ENCODE peak calls at places on chromosome 15, in four cellular contexts. One of them, this sample, is unnamed.

GRCh38 chr15:66701422-66702034 is 508 bp upstream of the SMAD6 start:
- DNase-seq in thoracic aorta: no peak
- DNase-seq in GM06990: peak; percentile 66
- DNase-seq in IMR-90: no peak
- DNase-seq in this sample: no peak

GRCh38 chr15:40049076-40049475 is 10.1 kb upstream of the SRP14 start:
- DNase-seq in GM06990: no peak
- DNase-seq in thoracic aorta: no peak
- DNase-seq in IMR-90: no peak
- DNase-seq in this sample: no peak

GRCh38 chr15:72801590-72802345 is 18.2 kb upstream of the ADPGK start:
- DNase-seq in GM06990: no peak
- DNase-seq in thoracic aorta: no peak
- DNase-seq in IMR-90: no peak
- DNase-seq in this sample: no peak

GRCh38 chr15:79673416-79674123 is 223.2 kb downstream of the MTHFS start:
- DNase-seq in thoracic aorta: no peak
- DNase-seq in GM06990: peak; percentile 68
- DNase-seq in IMR-90: peak; percentile 58
- DNase-seq in this sample: peak; percentile 80

GRCh38 chr15:68113273-68113672 is 59.2 kb downstream of the PIAS1 start:
- DNase-seq in GM06990: no peak
- DNase-seq in thoracic aorta: no peak
- DNase-seq in IMR-90: peak; percentile 34
- DNase-seq in this sample: peak; percentile 50

GRCh38 chr15:70713547-70714414 is 49.6 kb downstream of the UACA start:
- DNase-seq in GM06990: no peak
- DNase-seq in thoracic aorta: no peak
- DNase-seq in IMR-90: peak; percentile 34
- DNase-seq in this sample: peak; percentile 54

GRCh38 chr15:69017978-69018377 is 3.5 kb downstream of the NOX5 start:
- DNase-seq in GM06990: no peak
- DNase-seq in thoracic aorta: no peak
- DNase-seq in IMR-90: no peak
- DNase-seq in this sample: no peak

GRCh38 chr15:30953731-30954378 is 37.6 kb downstream of the MTMR10 start:
- DNase-seq in GM06990: no peak
- DNase-seq in IMR-90: peak; percentile 96
- DNase-seq in thoracic aorta: no peak
- DNase-seq in this sample: peak; percentile 93

GRCh38 chr15:94968133-94968532 is 736.8 kb downstream of the MCTP2 start:
- DNase-seq in thoracic aorta: no peak
- DNase-seq in GM06990: no peak
- DNase-seq in IMR-90: no peak
- DNase-seq in this sample: peak; percentile 56

GRCh38 chr15:40906947-40907802 is 12.9 kb downstream of the VPS18 start:
- DNase-seq in thoracic aorta: no peak
- DNase-seq in GM06990: no peak
- DNase-seq in IMR-90: peak; percentile 41
- DNase-seq in this sample: peak; percentile 24

GRCh38 chr15:83602021-83602420 is 51.9 kb upstream of the ADAMTSL3 start:
- DNase-seq in IMR-90: no peak
- DNase-seq in thoracic aorta: no peak
- DNase-seq in GM06990: no peak
- DNase-seq in this sample: no peak

GRCh38 chr15:49901867-49902775 is 216.9 kb downstream of the ATP8B4 start:
- DNase-seq in IMR-90: peak; percentile 65
- DNase-seq in GM06990: no peak
- DNase-seq in thoracic aorta: no peak
- DNase-seq in this sample: peak; percentile 80
- TF ChIP-seq CTCF in IMR-90: peak; percentile 66
- TF ChIP-seq CTCF in GM06990: no peak
- TF ChIP-seq CTCF in thoracic aorta: no peak
- TF ChIP-seq CTCF in this sample: peak; percentile 58

DNA sequence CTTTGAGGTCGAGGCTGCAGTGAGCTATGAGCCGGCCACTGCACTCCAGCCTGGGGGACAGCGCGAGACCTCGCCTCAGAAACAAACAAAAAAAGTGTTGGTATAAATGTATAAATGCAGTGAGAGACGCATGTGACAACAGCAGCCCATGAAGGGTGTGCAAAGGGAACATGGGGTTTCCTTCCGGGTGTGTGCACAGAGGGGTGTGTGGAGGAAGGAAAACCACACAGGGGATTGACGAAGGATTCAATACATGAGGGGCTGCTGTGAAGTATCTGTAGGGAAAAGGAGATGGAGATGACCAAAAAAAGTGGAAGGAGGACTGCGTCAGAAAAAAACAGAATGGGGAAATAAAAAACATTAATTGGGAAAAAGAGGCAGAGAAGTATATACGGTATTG is 1.1 kb downstream of the MTFMT start:
- DNase-seq in GM06990: peak; percentile 11
- DNase-seq in thoracic aorta: no peak
- DNase-seq in IMR-90: no peak
- DNase-seq in this sample: no peak
- H3K4me3 ChIP-seq in GM06990: peak overlapping the region; percentile 90
- H3K4me3 ChIP-seq in thoracic aorta: peak overlapping the region; percentile 98
- H3K4me3 ChIP-seq in IMR-90: peak overlapping the region; percentile 81
- H3K4me3 ChIP-seq in this sample: peak overlapping the region; percentile 86

DNA sequence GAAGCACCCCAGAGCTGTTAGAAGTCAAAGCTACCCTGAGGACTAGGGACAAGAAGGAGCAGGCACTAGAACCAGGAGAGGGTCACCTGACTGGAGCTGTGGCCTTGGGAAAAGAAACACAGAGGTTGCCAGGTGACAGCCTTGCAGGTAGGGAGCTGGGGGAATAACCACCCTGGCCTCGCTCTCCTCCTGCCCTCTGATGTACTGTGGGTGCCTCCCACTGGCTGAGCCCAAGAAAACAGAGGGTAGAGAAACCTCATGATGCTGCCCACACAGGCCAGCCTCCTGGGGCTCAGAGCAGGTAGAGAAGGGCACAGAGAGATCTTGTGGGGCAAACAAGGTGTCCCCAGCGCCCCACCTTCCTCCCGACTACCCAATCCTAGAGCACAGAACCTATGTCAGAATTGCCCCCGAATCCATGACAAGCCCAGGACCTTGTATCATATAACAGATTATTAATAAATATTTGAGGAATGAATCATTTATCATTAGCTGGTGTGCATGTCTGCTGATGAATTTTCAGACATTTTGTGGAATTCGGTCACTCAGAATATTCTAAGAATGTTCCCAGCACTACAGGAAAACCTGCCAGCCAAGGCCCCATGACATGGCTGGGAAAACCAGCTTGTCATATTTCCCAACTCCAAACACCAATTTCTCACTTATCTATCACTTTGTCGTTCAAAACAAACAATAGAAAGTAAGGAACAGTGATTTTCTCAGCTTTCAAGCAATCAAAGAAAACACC is 59.8 kb upstream of the MEX3B start:
- DNase-seq in thoracic aorta: no peak
- DNase-seq in GM06990: no peak
- DNase-seq in IMR-90: peak; percentile 78
- DNase-seq in this sample: peak; percentile 87
- TF ChIP-seq CTCF in thoracic aorta: no peak
- TF ChIP-seq CTCF in GM06990: no peak
- TF ChIP-seq CTCF in IMR-90: no peak
- TF ChIP-seq CTCF in this sample: peak; percentile 6

DNA sequence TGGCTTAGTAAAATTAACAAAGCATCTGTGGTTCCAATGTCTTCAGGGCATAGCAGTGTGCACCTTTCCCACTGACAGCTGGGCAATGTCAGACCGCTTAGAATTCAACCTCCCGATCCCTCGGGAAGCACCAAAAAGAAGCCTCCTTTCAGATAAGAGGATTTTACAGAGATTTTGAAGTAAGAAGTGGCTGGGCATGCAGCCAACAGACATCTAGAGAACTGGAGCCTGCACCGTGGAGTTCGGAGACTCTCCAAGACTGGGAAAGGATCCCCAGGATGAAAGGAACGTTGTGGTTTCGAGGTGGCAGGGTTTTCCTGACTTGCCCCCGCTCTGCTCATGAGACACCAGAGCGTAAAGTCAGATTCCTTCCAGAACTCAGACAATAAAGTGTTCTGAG is 5.3 kb downstream of the FAM174B start:
- DNase-seq in GM06990: no peak
- DNase-seq in thoracic aorta: no peak
- DNase-seq in IMR-90: no peak
- DNase-seq in this sample: peak; percentile 47
- H3K4me3 ChIP-seq in GM06990: no peak overlapping the region
- H3K4me3 ChIP-seq in thoracic aorta: no peak overlapping the region
- H3K4me3 ChIP-seq in IMR-90: no peak overlapping the region
- H3K4me3 ChIP-seq in this sample: no peak overlapping the region

DNA sequence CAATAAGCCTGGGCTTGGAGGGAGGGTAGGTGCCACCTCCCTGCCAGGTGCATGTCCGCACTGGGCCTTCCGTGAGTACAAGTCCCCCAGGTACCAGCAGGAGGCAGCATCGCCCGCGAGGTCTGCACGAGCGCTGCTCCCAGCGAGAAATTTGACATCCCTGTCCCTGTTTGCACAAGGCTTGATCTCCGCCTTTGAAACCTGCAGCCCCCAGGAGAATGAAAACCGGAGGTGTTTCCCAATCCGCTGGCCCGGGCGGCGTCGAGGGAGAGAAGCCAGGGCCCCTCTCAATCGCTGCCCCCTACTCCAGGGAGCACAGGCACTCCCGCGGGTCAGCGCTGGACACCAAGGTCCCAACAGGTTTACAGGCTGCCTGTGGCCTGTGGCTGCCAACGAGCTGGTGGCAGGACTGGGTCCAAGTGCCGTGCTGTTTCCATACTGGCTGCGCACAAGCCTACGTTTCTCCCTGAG is 961 bp downstream of the HAPLN3 start:
- DNase-seq in IMR-90: no peak
- DNase-seq in GM06990: peak; percentile 58
- DNase-seq in thoracic aorta: no peak
- DNase-seq in this sample: peak; percentile 59
- TF ChIP-seq CTCF in IMR-90: peak; percentile 39
- TF ChIP-seq CTCF in GM06990: peak; percentile 87
- TF ChIP-seq CTCF in thoracic aorta: peak; percentile 69
- TF ChIP-seq CTCF in this sample: peak; percentile 81

GRCh38 chr15:85168642-85169173 is 187.1 kb downstream of the PDE8A start:
- DNase-seq in IMR-90: peak; percentile 8
- DNase-seq in thoracic aorta: no peak
- DNase-seq in GM06990: peak; percentile 41
- DNase-seq in this sample: peak; percentile 50
- H3K4me3 ChIP-seq in IMR-90: peak overlapping the region; percentile 14
- H3K4me3 ChIP-seq in thoracic aorta: peak overlapping the region; percentile 36
- H3K4me3 ChIP-seq in GM06990: peak overlapping the region; percentile 32
- H3K4me3 ChIP-seq in this sample: peak overlapping the region; percentile 52

GRCh38 chr15:85730001-85730820 is 64.5 kb downstream of the KLHL25 start:
- DNase-seq in thoracic aorta: no peak
- DNase-seq in IMR-90: peak; percentile 71
- DNase-seq in GM06990: no peak
- DNase-seq in this sample: peak; percentile 85
- TF ChIP-seq CTCF in thoracic aorta: peak; percentile 76
- TF ChIP-seq CTCF in IMR-90: peak; percentile 80
- TF ChIP-seq CTCF in GM06990: peak; percentile 52
- TF ChIP-seq CTCF in this sample: peak; percentile 67